ENCODE peak calls at places on chromosome 2, in eight cellular contexts. F, B, K, U, Y, O, G and Z are unnamed samples.

GRCh38 chr2:232204457-232204931 is 174.1 kb upstream of the ALPP start:
- DNase-seq in F (no peak), B (peak; percentile 37), K (peak; percentile 81), U (peak; percentile 52), Y (peak; percentile 74), O (no peak), G (no peak), Z (no peak)

GRCh38 chr2:156427067-156427466 is 9.1 kb upstream of the GPD2 start:
- DNase-seq in F (no peak), B (no peak), K (no peak), U (no peak), Y (no peak), O (no peak), G (no peak), Z (no peak)

GRCh38 chr2:62313433-62314227 is 117.7 kb downstream of the B3GNT2 start:
- DNase-seq in F (no peak), B (no peak), K (no peak), U (no peak), Y (no peak), O (no peak), G (no peak), Z (no peak)

GRCh38 chr2:101012706-101013181 is 10.7 kb downstream of the RPL31 start:
- DNase-seq in F (peak; percentile 45), B (no peak), K (no peak), U (no peak), Y (no peak), O (no peak), G (peak; percentile 44), Z (no peak)

GRCh38 chr2:214244847-214245246 is 166.0 kb upstream of the VWC2L start:
- DNase-seq in F (peak; percentile 17), B (no peak), K (no peak), U (no peak), Y (no peak), O (no peak), G (no peak), Z (no peak)

GRCh38 chr2:2799151-2799697 is 468.1 kb upstream of the MYT1L start:
- DNase-seq in F (no peak), B (no peak), K (no peak), U (no peak), Y (no peak), O (no peak), G (no peak), Z (no peak)

GRCh38 chr2:229416116-229416694 is 145.1 kb upstream of the PID1 start:
- DNase-seq in F (peak; percentile 47), B (peak; percentile 81), K (peak; percentile 95), U (peak; percentile 47), Y (peak; percentile 94), O (peak; percentile 85), G (peak; percentile 63), Z (peak; percentile 35)

GRCh38 chr2:169480079-169480465 is 778 bp downstream of the BBS5 start:
- DNase-seq in F (peak; percentile 10), B (no peak), K (no peak), U (no peak), Y (no peak), O (no peak), G (no peak), Z (no peak)

GRCh38 chr2:43524180-43524965 is 71.5 kb downstream of the THADA start:
- DNase-seq in F (peak; percentile 28), B (no peak), K (no peak), U (no peak), Y (peak; percentile 72), O (no peak), G (no peak), Z (no peak)

GRCh38 chr2:225122007-225122406 is 79.7 kb upstream of the DOCK10 start:
- DNase-seq in F (no peak), B (no peak), K (no peak), U (no peak), Y (no peak), O (no peak), G (no peak), Z (no peak)

GRCh38 chr2:188204830-188205229 is 86.8 kb upstream of the GULP1 start:
- DNase-seq in F (no peak), B (no peak), K (no peak), U (no peak), Y (no peak), O (no peak), G (no peak), Z (no peak)

GRCh38 chr2:236872971-236873370 is 212.7 kb upstream of the COPS8 start:
- DNase-seq in F (no peak), B (no peak), K (no peak), U (no peak), Y (no peak), O (no peak), G (no peak), Z (no peak)

GRCh38 chr2:236873666-236874065 is 212.0 kb upstream of the COPS8 start:
- DNase-seq in F (no peak), B (no peak), K (no peak), U (no peak), Y (no peak), O (no peak), G (no peak), Z (no peak)

GRCh38 chr2:236872015-236872414 is 213.7 kb upstream of the COPS8 start:
- DNase-seq in F (no peak), B (no peak), K (no peak), U (no peak), Y (no peak), O (no peak), G (no peak), Z (no peak)

GRCh38 chr2:236870401-236870800 is 215.3 kb upstream of the COPS8 start:
- DNase-seq in F (no peak), B (no peak), K (no peak), U (no peak), Y (no peak), O (no peak), G (no peak), Z (no peak)

GRCh38 chr2:236871500-236872001 is 214.1 kb upstream of the COPS8 start:
- DNase-seq in F (peak; percentile 91), B (peak; percentile 74), K (no peak), U (no peak), Y (peak; percentile 86), O (peak; percentile 69), G (peak; percentile 87), Z (no peak)
- H3K27ac ChIP-seq in F (no peak overlapping the region), B (no peak overlapping the region), K (no peak overlapping the region), U (no peak overlapping the region), Y (peak overlapping the region; percentile 26), O (no peak overlapping the region), G (peak overlapping the region; percentile 72), Z (no peak overlapping the region)

DNA sequence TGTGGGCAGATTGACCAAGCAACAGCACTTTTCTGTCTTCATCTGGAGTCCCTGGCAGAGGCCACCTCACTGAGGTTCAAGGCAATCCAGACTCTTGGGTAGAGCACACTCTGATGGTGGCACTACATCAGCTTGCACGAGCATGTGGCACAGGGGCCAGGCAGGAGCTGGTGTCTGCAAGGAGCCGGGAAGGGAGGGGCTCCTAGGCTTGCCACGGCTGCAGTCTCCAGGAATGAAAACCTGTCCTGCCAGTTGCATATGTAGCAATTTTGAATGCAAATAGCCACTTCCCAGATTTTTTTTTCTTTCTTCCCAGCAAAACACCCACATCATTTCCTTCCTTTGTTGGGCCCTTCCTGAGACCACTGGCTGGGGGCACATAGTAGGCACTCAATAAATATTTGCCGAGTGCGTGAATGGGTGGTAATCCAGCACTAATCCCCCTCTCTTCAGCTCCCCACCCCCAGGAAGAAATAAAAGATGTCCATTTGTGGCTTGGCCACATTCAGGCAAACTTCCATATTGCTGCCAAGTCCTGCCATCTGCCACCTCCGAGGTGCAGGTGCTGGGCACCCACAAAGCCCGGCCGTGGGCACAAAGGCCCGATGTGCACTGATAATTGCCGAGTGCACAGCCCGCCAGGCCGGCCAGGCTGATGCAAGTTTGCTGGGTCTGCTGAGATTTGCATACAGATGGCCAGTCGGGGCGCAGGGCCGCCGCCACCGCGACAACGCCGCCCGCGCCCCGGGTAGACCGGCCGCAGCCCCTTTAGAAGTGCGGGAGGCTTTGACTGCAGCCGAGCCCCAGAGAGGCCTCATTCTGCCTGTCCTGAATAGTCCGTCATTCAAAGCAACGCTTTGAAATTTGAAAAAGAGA is 72.5 kb downstream of the MYCN start:
- DNase-seq in F (no peak), B (no peak), K (no peak), U (peak; percentile 65), Y (no peak), O (no peak), G (no peak), Z (no peak)
- H3K27ac ChIP-seq in F (no peak overlapping the region), B (no peak overlapping the region), K (no peak overlapping the region), U (peak overlapping the region; percentile 86), Y (no peak overlapping the region), O (no peak overlapping the region), G (no peak overlapping the region), Z (peak overlapping the region; percentile 68)

GRCh38 chr2:42192642-42193566 is 23.8 kb downstream of the EML4 start:
- DNase-seq in F (no peak), B (no peak), K (no peak), U (no peak), Y (no peak), O (no peak), G (no peak), Z (no peak)
- H3K27ac ChIP-seq in F (peak overlapping the region; percentile 21), B (no peak overlapping the region), K (no peak overlapping the region), U (no peak overlapping the region), Y (no peak overlapping the region), O (no peak overlapping the region), G (no peak overlapping the region), Z (no peak overlapping the region)

GRCh38 chr2:223901854-223902253 is 43.3 kb downstream of the WDFY1 start:
- DNase-seq in F (no peak), B (no peak), K (no peak), U (no peak), Y (no peak), O (no peak), G (no peak), Z (no peak)
- H3K27ac ChIP-seq in F (no peak overlapping the region), B (no peak overlapping the region), K (no peak overlapping the region), U (no peak overlapping the region), Y (no peak overlapping the region), O (no peak overlapping the region), G (no peak overlapping the region), Z (no peak overlapping the region)

DNA sequence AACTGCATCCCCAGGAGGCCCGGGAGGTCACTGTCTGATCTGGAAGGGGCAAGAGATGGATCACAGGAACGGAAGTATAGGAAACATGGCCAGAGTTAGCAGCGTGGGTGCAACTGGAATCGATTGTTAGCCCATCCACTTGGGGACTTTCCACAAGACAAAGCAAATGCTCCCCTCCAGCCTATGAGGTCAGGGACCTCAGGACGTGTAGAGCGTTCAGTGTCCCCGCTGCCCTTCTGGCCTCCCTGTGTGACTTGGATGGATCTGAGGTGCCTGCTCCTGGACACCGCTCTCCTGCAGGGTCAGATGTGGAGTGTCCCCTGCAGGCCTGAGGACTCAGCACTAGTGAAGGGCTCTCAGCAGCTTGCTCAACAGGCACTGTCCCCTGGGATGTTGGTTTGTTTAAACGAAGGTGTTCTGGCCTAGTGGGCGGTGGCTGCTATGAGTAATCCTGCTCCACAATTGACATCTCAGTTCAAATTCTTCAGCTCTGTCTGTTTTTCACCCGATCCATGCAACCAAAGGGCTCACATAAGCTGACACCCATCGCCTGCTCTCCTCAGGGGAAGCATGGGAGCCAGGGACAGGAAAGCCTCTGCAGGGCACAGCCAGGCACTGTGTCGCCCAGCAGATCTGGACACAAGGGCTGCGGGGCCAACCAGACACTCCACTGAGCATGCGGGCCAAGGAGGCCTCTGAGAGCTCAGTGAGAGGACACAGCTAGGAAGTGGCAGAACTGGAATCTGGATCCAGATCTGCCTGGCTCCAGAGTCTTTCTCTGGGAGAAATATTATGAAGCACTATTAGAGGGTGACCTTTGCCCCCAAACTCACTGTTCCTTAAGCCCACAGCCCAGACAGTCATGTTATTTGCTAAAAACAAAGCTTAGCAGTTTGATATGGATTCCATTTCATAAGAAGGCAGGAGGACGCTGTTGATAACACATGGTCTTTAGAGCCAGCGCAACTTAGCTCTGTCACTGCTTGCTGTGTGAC is 78.5 kb downstream of the RHOB start:
- DNase-seq in F (peak; percentile 68), B (peak; percentile 74), K (peak; percentile 68), U (no peak), Y (peak; percentile 89), O (no peak), G (peak; percentile 70), Z (no peak)
- H3K27ac ChIP-seq in F (no peak overlapping the region), B (peak overlapping the region; percentile 79), K (peak overlapping the region; percentile 86), U (peak overlapping the region; percentile 72), Y (peak overlapping the region; percentile 55), O (no peak overlapping the region), G (peak overlapping the region; percentile 26), Z (peak overlapping the region; percentile 77)